ENCODE peak calls at places on chromosomes 12 and 14, in eight cellular contexts. M, P, O, Y, E, W, K and Z are unnamed samples.

GRCh38 chr14:102316048-102316745 is 3.3 kb upstream of the ZNF839 start:
- DNase-seq in M (peak; percentile 81), P (no peak), O (peak; percentile 57), Y (peak; percentile 83), E (no peak), W (peak; percentile 54), K (no peak), Z (peak; percentile 74)

GRCh38 chr14:63862163-63862562 is 9.4 kb downstream of the SYNE2 start:
- DNase-seq in M (no peak), P (no peak), O (no peak), Y (no peak), E (no peak), W (no peak), K (no peak), Z (no peak)

GRCh38 chr12:107668743-107669142 is 16.9 kb upstream of the PWP1 start:
- DNase-seq in M (no peak), P (no peak), O (no peak), Y (no peak), E (no peak), W (no peak), K (no peak), Z (no peak)

GRCh38 chr12:106131671-106132070 is 7.1 kb downstream of the NUAK1 start:
- DNase-seq in M (peak; percentile 89), P (no peak), O (no peak), Y (peak; percentile 52), E (no peak), W (no peak), K (no peak), Z (peak; percentile 34)

GRCh38 chr14:24806061-24806678 is 172.2 kb upstream of the GZMB start:
- DNase-seq in M (peak; percentile 40), P (peak; percentile 52), O (peak; percentile 74), Y (peak; percentile 69), E (peak; percentile 81), W (peak; percentile 91), K (peak; percentile 4), Z (peak; percentile 45)

GRCh38 chr14:68596701-68597100 is 196.2 kb downstream of the ZFP36L1 start:
- DNase-seq in M (no peak), P (no peak), O (no peak), Y (no peak), E (no peak), W (peak; percentile 91), K (no peak), Z (no peak)

GRCh38 chr14:74955229-74955999 is at the start of gene PGF:
- DNase-seq in M (peak; percentile 25), P (no peak), O (peak; percentile 76), Y (peak; percentile 51), E (peak; percentile 73), W (peak; percentile 82), K (no peak), Z (peak; percentile 18)

GRCh38 chr14:61642246-61642982 is 52.9 kb upstream of the HIF1A start:
- DNase-seq in M (peak; percentile 46), P (no peak), O (no peak), Y (no peak), E (no peak), W (no peak), K (no peak), Z (peak; percentile 89)

GRCh38 chr14:101552786-101553231 is 8.5 kb upstream of the DIO3 start:
- DNase-seq in M (no peak), P (no peak), O (no peak), Y (no peak), E (no peak), W (no peak), K (no peak), Z (no peak)

GRCh38 chr12:122282066-122282465 is 15.8 kb upstream of the VPS33A start:
- DNase-seq in M (peak; percentile 87), P (no peak), O (no peak), Y (peak; percentile 74), E (no peak), W (no peak), K (peak; percentile 45), Z (peak; percentile 76)

GRCh38 chr12:86724716-86725115 is 468.5 kb upstream of the MGAT4C start:
- DNase-seq in M (peak; percentile 87), P (no peak), O (no peak), Y (peak; percentile 82), E (no peak), W (no peak), K (peak; percentile 36), Z (peak; percentile 63)

GRCh38 chr14:55062517-55063351 is 11.3 kb downstream of the MAPK1IP1L start:
- DNase-seq in M (peak; percentile 18), P (no peak), O (peak; percentile 71), Y (no peak), E (no peak), W (no peak), K (no peak), Z (no peak)

GRCh38 chr14:96588410-96589249 is 86.4 kb downstream of the PAPOLA start:
- DNase-seq in M (no peak), P (no peak), O (no peak), Y (no peak), E (no peak), W (no peak), K (no peak), Z (no peak)

GRCh38 chr14:76647699-76648298 is 113.5 kb upstream of the VASH1 start:
- DNase-seq in M (peak; percentile 40), P (no peak), O (no peak), Y (peak; percentile 74), E (no peak), W (peak; percentile 37), K (peak; percentile 23), Z (peak; percentile 66)

GRCh38 chr14:24296341-24297157 is 3.0 kb downstream of the DHRS1 start:
- DNase-seq in M (peak; percentile 92), P (no peak), O (peak; percentile 67), Y (peak; percentile 92), E (no peak), W (peak; percentile 73), K (peak; percentile 83), Z (peak; percentile 96)

GRCh38 chr12:103308396-103308795 is 187.4 kb downstream of the C12orf42 start:
- DNase-seq in M (no peak), P (no peak), O (no peak), Y (no peak), E (no peak), W (no peak), K (no peak), Z (no peak)

GRCh38 chr14:58824106-58824505 is 186.3 kb downstream of the DACT1 start:
- DNase-seq in M (peak; percentile 28), P (no peak), O (no peak), Y (no peak), E (no peak), W (no peak), K (no peak), Z (peak; percentile 27)

GRCh38 chr14:54447231-54447692 is 6.1 kb upstream of the CNIH1 start:
- DNase-seq in M (no peak), P (no peak), O (no peak), Y (peak; percentile 86), E (no peak), W (no peak), K (no peak), Z (peak; percentile 85)

GRCh38 chr12:117093918-117094630 is 5.1 kb downstream of the TESC start:
- DNase-seq in M (no peak), P (no peak), O (no peak), Y (no peak), E (peak; percentile 27), W (no peak), K (no peak), Z (no peak)

GRCh38 chr12:53561590-53561953 is 54.3 kb upstream of the NPFF start:
- DNase-seq in M (peak; percentile 94), P (no peak), O (no peak), Y (peak; percentile 88), E (no peak), W (no peak), K (peak; percentile 63), Z (peak; percentile 93)

GRCh38 chr14:91350813-91351507 is 66.7 kb downstream of the CCDC88C start:
- DNase-seq in M (no peak), P (no peak), O (no peak), Y (no peak), E (no peak), W (no peak), K (no peak), Z (peak; percentile 4)

GRCh38 chr12:91677556-91677955 is 468.1 kb downstream of the BTG1 start:
- DNase-seq in M (no peak), P (no peak), O (no peak), Y (no peak), E (no peak), W (no peak), K (no peak), Z (no peak)

GRCh38 chr12:107349008-107349747 is 255.8 kb upstream of the CRY1 start:
- DNase-seq in M (peak; percentile 96), P (peak; percentile 60), O (no peak), Y (peak; percentile 67), E (no peak), W (peak; percentile 48), K (peak; percentile 71), Z (peak; percentile 84)

GRCh38 chr12:90036641-90037040 is 328.0 kb upstream of the ATP2B1 start:
- DNase-seq in M (peak; percentile 52), P (no peak), O (no peak), Y (no peak), E (no peak), W (no peak), K (no peak), Z (peak; percentile 71)

GRCh38 chr12:50620050-50620974 is 115.5 kb downstream of the DIP2B start:
- DNase-seq in M (peak; percentile 98), P (no peak), O (no peak), Y (peak; percentile 87), E (no peak), W (no peak), K (no peak), Z (peak; percentile 88)

GRCh38 chr12:57430117-57430930 is 519 bp downstream of the R3HDM2 start:
- DNase-seq in M (peak; percentile 37), P (peak; percentile 27), O (peak; percentile 63), Y (peak; percentile 30), E (peak; percentile 75), W (peak; percentile 63), K (no peak), Z (peak; percentile 26)
- TF ChIP-seq CTCF in M (no peak), P (no peak), O (no peak), Y (no peak), E (no peak), W (no peak), K (no peak), Z (no peak)

GRCh38 chr12:114685869-114686268 is 1.9 kb upstream of the TBX3 start:
- DNase-seq in M (no peak), P (no peak), O (no peak), Y (no peak), E (no peak), W (no peak), K (no peak), Z (no peak)
- H3K4me3 ChIP-seq in M (peak overlapping the region; percentile 89), P (no peak overlapping the region), O (no peak overlapping the region), Y (no peak overlapping the region), E (no peak overlapping the region), W (no peak overlapping the region), K (peak overlapping the region; percentile 96), Z (no peak overlapping the region)

DNA sequence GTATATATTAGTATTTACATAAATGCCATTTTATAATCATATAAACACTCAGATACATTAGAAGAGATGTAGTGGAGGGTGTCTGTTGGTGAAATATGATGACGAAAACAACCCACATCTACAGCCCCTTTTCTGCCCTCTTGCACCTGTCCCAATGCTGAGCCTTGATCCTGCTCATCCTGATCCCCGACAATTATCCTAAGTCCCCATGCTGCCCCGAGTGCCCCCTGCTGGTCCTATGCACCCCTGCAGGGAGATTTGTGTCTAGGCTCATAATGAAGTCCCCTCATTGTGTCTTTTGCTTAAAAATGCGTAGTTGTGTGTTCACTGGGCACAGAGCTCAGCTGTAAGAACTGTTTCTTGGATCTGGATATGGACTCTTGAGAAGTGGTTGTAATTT is 554.5 kb downstream of the TMEM121 start:
- DNase-seq in M (no peak), P (no peak), O (no peak), Y (no peak), E (no peak), W (no peak), K (no peak), Z (no peak)
- TF ChIP-seq CTCF in M (no peak), P (no peak), O (no peak), Y (no peak), E (no peak), W (no peak), K (no peak), Z (no peak)

GRCh38 chr14:98926151-98926550 is 345.8 kb downstream of the BCL11B start:
- DNase-seq in M (no peak), P (peak; percentile 69), O (no peak), Y (no peak), E (no peak), W (no peak), K (no peak), Z (no peak)
- H3K4me3 ChIP-seq in M (no peak overlapping the region), P (no peak overlapping the region), O (no peak overlapping the region), Y (no peak overlapping the region), E (no peak overlapping the region), W (no peak overlapping the region), K (no peak overlapping the region), Z (no peak overlapping the region)